ENCODE peak calls at places on chromosomes 5 and 9, in five cellular contexts. S is pancreas, P is left lung, R is heart left ventricle, V is ovary. L is an unnamed sample. For H3K9me3, the result is how much of the 10 kb centered on the place peaks cover.

GRCh38 chr9:34190996-34191892 is 12.4 kb downstream of the UBAP1 start:
- DNase-seq in S (no peak), R (no peak), P (no peak), V (no peak), L (no peak)

GRCh38 chr5:1512541-1513291 is 11.0 kb downstream of the LPCAT1 start:
- DNase-seq in V (peak), P (peak), S (peak), R (no peak), L (peak)

GRCh38 chr5:142700566-142700965 is 14.7 kb upstream of the FGF1 start:
- DNase-seq in P (no peak), S (no peak), R (no peak), V (no peak), L (no peak)

GRCh38 chr5:61009907-61010306 is 64.9 kb downstream of the NDUFAF2 start:
- DNase-seq in V (no peak), S (no peak), P (no peak), R (no peak), L (no peak)

GRCh38 chr5:94025788-94026473 is 284.5 kb upstream of the POU5F2 start:
- DNase-seq in V (no peak), P (no peak), R (no peak), S (no peak), L (no peak)

GRCh38 chr9:138103111-138103823 is 225.7 kb downstream of the CACNA1B start:
- DNase-seq in R (no peak), P (no peak), S (no peak), V (no peak), L (no peak)

GRCh38 chr9:130869250-130869649 is 27.4 kb downstream of the QRFP start:
- DNase-seq in R (peak), V (peak), P (no peak), S (peak), L (no peak)

GRCh38 chr9:78029601-78030552 is 1.7 kb downstream of the GNAQ start:
- DNase-seq in P (no peak), R (no peak), S (no peak), V (no peak), L (no peak)

GRCh38 chr5:118126159-118126558 is 862.2 kb downstream of the DTWD2 start:
- DNase-seq in V (no peak), R (no peak), P (no peak), S (no peak), L (no peak)

GRCh38 chr9:117084221-117084620 is 330.6 kb downstream of the ASTN2 start:
- DNase-seq in R (no peak), P (no peak), S (no peak), V (no peak), L (no peak)

GRCh38 chr5:151264113-151264512 is 11.1 kb downstream of the GM2A start:
- DNase-seq in P (no peak), R (no peak), S (no peak), V (no peak), L (no peak)

GRCh38 chr9:86176468-86176867 is 77.1 kb upstream of the GOLM1 start:
- DNase-seq in R (no peak), V (no peak), P (no peak), S (no peak), L (no peak)

GRCh38 chr9:33042528-33042927 is 17.5 kb downstream of the DNAJA1 start:
- DNase-seq in P (no peak), R (no peak), S (no peak), V (no peak), L (no peak)

GRCh38 chr9:38437193-38437823 is 13.1 kb upstream of the IGFBPL1 start:
- DNase-seq in V (no peak), S (peak), R (no peak), P (no peak), L (no peak)

DNA sequence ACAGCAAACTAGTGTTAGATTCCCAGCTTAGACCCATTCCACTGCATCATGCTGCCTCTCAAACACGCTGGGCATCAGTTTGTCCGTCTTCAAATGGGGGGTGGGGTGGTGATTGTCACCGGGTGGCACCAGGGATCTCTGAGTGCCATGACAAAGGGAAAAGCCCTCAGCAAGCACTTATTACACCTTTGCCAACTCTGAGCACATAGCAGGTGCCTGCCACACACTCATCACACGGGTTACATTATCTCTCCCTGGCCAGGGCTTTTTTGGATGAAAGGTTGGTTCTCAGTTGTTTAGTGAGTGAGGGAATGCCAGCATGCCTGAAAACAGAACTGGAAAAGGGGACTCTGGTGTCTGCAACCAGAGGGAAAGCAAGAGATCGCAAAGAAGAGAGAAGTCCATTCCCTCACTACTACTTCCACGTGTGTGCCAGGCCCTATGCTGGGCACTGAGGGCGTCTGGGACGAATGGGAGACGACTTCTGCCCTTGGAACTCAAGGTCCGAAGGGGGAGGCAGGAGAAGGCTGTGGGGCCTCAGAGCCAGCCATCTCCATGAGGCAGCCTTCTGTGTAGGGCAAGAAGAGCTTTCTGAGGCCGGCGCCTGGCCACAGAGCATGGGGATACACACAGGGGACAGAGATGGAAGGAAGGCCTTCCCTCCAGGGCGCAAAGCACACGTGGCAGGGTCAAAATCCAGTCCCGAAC is 48.9 kb downstream of the PAX5 start:
- DNase-seq in R (no peak), S (no peak), P (no peak), V (no peak), L (peak)
- H3K4me3 ChIP-seq in R (no peak), S (no peak), P (no peak), V (no peak), L (no peak)

GRCh38 chr5:141403387-141403786 is 809 bp downstream of the PCDHGA9 start:
- DNase-seq in R (no peak), V (no peak), S (no peak), P (no peak), L (no peak)
- H3K9me3 ChIP-seq in R (under half), V (under half), S (under half), P (under half), L (under half)

GRCh38 chr5:95838001-95838520 is 15.5 kb upstream of the GLRX start:
- DNase-seq in R (no peak), S (no peak), V (no peak), P (no peak), L (no peak)

GRCh38 chr5:95837492-95837891 is 15.0 kb upstream of the GLRX start:
- DNase-seq in V (no peak), R (no peak), S (no peak), P (no peak), L (no peak)

GRCh38 chr5:95838552-95838951 is 16.0 kb upstream of the GLRX start:
- DNase-seq in P (no peak), R (no peak), V (no peak), S (no peak), L (no peak)

GRCh38 chr5:95836544-95836943 is 14.0 kb upstream of the GLRX start:
- DNase-seq in V (no peak), P (no peak), R (no peak), S (no peak), L (no peak)

DNA sequence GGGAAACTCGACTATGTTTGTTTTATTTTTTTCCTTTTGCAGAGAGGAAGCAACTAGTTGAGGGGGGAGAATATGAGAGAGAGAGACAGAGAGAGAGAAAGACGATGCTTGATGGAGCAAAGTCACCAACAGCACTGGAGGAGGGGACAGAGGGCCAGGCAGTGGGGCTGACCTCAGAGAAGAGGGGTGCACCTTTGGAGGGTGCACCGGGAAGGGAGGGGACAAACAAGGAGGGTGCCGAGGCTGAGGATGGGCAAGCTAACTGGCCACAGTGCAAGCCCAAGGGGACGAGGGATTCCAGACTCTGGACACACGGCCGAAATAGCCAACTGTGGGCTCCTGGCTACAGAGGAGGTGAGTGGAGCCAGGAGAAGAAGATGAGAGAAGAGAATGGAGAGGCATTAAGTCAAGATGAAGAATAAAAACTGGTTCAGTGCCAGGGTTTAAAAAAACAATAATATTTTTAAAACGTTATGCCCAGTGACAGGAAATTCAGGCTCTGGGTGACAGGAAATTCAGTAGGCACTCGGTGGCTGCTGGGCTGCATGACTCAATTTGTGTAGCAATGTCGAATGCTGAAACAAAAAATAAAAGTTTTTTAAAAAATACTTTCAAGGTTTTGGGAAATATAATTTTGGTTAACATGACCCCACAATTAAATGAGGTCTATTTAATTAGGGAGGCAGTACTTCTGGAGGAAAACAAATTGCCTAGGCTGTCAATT is 13.3 kb upstream of the GLRX start:
- DNase-seq in V (no peak), S (no peak), R (no peak), P (no peak), L (no peak)
- H3K27ac ChIP-seq in V (no peak), S (peak), R (peak), P (peak), L (no peak)

DNA sequence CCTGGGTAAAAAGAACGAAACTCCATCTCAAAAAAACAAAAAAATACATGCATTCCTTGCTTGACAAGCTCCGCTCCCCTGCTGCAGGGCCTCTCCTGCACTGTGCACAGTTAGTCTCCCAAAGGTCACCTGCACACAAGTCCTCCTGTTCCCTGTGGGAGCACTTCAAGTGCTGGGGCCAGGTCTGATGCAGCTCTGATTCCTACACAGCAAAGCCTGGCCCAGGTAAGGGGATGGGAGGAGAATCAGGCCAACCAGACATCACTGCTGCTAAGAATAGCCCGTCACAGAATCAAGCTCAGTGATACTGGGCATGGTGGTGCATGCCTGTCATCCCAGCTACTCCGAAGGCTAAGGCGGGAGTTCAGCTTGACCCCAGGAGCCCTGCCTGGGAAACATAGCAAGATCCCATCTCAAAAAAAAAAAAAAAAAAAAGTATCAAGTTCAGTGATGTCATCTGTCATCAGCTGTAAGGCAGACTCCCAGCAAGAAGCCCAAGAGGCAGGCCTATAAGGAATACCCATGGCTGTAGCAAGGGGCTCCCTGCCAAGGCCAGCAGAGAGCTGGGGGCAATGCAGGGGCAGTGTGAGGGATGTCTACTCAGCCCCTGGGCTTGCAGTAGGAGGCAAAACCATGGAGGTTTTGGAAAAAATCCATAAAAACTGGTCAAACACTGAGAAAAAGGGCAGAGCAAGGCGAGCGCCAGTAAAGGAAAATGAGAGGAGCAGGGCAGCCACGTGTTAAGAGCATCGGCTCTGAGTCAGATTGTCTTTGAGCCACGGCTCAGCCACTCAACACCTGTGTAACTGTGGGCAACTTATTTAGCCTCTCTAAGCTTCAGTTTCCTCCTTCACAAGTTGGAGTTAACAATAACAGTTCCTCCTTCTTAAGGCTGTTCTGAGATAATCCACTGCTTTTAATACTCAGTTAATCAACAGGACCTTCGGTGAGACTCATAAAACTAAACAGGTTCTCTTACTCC is 3.2 kb downstream of the TPM2 start:
- DNase-seq in S (no peak), P (no peak), R (peak), V (no peak), L (no peak)
- H3K4me3 ChIP-seq in S (no peak), P (no peak), R (no peak), V (peak), L (no peak)

GRCh38 chr5:157479166-157479565 is 19.2 kb downstream of the NIPAL4 start:
- DNase-seq in P (no peak), V (no peak), R (no peak), S (no peak), L (no peak)
- H3K9me3 ChIP-seq in P (under half), V (under half), R (under half), S (under half), L (under half)

GRCh38 chr9:124082622-124083021 is 71.1 kb downstream of the LHX2 start:
- DNase-seq in S (no peak), P (no peak), V (no peak), R (no peak), L (no peak)

GRCh38 chr9:124077915-124078572 is 66.5 kb downstream of the LHX2 start:
- DNase-seq in R (no peak), P (no peak), S (no peak), V (no peak), L (no peak)

GRCh38 chr9:124078641-124079040 is 67.1 kb downstream of the LHX2 start:
- DNase-seq in S (no peak), V (no peak), R (no peak), P (no peak), L (no peak)

GRCh38 chr9:124075761-124076160 is 64.2 kb downstream of the LHX2 start:
- DNase-seq in V (no peak), S (no peak), R (no peak), P (no peak), L (no peak)

DNA sequence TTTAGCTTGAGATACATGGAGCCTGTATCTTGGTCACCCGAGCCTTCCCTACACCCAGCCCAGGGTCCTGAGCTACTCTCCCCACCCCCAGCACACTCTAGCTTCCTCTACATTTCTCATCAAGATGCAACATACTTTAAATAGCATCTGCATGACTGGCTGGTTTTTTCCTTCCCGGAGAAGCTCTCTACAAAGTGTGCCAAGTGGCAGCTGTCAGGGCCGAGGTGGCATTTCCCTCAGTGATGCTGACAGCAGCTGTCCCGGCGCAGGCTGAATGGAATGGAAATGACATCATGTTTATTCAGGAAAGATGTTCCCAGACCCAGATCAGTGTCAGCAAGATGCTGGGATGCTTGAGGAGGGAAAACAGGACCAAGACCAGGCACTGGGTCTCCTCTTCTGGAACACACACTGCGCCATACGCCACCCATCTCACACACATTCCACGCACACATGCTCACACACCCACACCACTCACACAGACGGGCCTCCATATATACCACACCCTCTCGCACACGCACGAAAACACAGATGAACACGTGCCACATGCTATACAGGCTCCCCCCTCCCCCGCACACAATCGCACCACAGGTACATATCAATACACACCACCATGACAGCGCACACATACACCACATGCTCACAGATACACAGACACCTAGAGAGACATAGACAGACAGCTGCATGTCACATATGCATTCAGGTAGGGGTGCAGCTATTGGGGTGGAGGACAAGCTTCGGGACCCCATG is 67.8 kb downstream of the LHX2 start:
- DNase-seq in V (no peak), P (no peak), S (no peak), R (peak), L (no peak)
- H3K27ac ChIP-seq in V (no peak), P (no peak), S (no peak), R (no peak), L (peak)

GRCh38 chr9:122923947-122924346 is 7.4 kb downstream of the ZBTB26 start:
- DNase-seq in S (no peak), P (no peak), V (no peak), R (no peak), L (no peak)

DNA sequence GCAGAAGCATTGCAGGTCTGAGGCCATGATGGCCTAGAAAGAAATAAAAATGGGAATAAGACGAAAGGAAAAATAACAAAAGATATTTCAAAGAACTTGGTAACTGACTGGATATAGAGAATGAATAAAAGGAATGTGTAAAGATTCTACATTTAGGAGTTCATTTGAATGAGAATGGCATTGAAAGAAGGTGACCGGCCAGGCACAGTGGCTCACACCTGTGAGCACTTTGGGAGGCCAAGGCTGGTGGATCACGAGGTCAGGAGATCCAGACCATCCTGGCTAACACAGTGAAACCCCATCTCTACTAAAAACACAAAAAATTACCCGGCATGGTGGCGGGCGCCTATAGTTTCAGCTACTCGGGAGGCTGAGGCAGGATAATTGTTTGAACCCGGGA is 8.6 kb downstream of the ZBTB26 start:
- DNase-seq in R (no peak), V (no peak), S (no peak), P (no peak), L (no peak)
- H3K4me3 ChIP-seq in R (no peak), V (no peak), S (no peak), P (no peak), L (no peak)

GRCh38 chr9:2524601-2525000 is 97.0 kb upstream of the VLDLR start:
- DNase-seq in V (no peak), R (no peak), P (no peak), S (no peak), L (no peak)

GRCh38 chr9:2526071-2526862 is 95.3 kb upstream of the VLDLR start:
- DNase-seq in S (no peak), R (no peak), P (no peak), V (no peak), L (no peak)

DNA sequence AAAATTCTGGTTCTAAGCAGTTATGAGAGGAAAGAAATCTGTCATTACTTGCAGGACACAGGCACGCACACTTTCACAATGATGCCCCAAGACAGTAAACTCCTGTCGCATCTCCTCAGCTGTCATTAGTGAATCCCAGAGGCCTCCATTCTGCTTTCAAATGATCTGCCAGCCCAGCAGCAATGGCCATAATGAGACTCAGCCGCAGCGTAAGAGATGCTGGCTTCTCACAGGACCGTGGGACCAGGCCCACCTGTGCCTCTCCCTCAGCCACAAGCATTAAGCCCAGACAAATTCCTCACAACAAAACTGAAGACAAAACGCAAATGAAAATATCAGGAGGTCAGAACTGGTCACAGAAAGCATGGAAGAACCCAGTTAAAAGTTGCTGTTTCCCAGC is 98.0 kb upstream of the VLDLR start:
- DNase-seq in R (no peak), V (no peak), S (no peak), P (no peak), L (no peak)
- H3K9me3 ChIP-seq in R (under half), V (under half), S (under half), P (under half), L (under half)

GRCh38 chr9:25827626-25828025 is 149.4 kb upstream of the TUSC1 start:
- DNase-seq in R (no peak), S (no peak), P (no peak), V (no peak), L (no peak)

GRCh38 chr9:25830381-25830780 is 152.1 kb upstream of the TUSC1 start:
- DNase-seq in V (no peak), S (no peak), P (no peak), R (no peak), L (no peak)
- H3K27ac ChIP-seq in V (no peak), S (no peak), P (no peak), R (no peak), L (no peak)

L was measured in RWPE2.